ENCODE peak calls at places on chromosomes 3 and 15, in six cellular contexts. I is GM04504, B is progenitor cell of endocrine pancreas, J is T-helper 17 cell, T is DMS79, V is K562. F is an unnamed sample.

GRCh38 chr15:64461577-64462162 is 1.3 kb downstream of the ZNF609 start:
- DNase-seq in I (no peak), B (no peak), J (no peak), T (peak), V (peak), F (no peak)

GRCh38 chr15:80228959-80229610 is 22.9 kb downstream of the CTXND1 start:
- DNase-seq in I (no peak), B (no peak), J (no peak), T (no peak), V (no peak), F (no peak)

GRCh38 chr15:67945951-67946700 is 106.3 kb upstream of the RNU6-1 start:
- DNase-seq in I (no peak), B (no peak), J (no peak), T (no peak), V (peak), F (no peak)

GRCh38 chr15:79025201-79025600 is 65.4 kb downstream of the RASGRF1 start:
- DNase-seq in I (no peak), B (no peak), J (no peak), T (no peak), V (no peak), F (no peak)

GRCh38 chr3:69122398-69122797 is at the start of gene LMOD3:
- DNase-seq in I (no peak), B (no peak), J (no peak), T (no peak), V (no peak), F (no peak)

GRCh38 chr3:65605876-65606432 is 432.8 kb downstream of the MAGI1 start:
- DNase-seq in I (no peak), B (no peak), J (no peak), T (no peak), V (no peak), F (no peak)

GRCh38 chr3:44355634-44356033 is 17.1 kb downstream of the TCAIM start:
- DNase-seq in I (peak), B (no peak), J (no peak), T (no peak), V (peak), F (no peak)

GRCh38 chr3:126128504-126129407 is 44.8 kb upstream of the SLC41A3 start:
- DNase-seq in I (no peak), B (no peak), J (peak), T (no peak), V (no peak), F (peak)

GRCh38 chr15:73630030-73630429 is 3.2 kb downstream of the NPTN start:
- DNase-seq in I (no peak), B (no peak), J (no peak), T (no peak), V (no peak), F (no peak)

F was measured in body of pancreas.